ENCODE peak calls at places on chromosomes 13 and 19, in eight cellular contexts. One of them, this sample, is unnamed.

GRCh38 chr19:35268546-35269424 is at the start of gene USF2:
- DNase-seq in T-helper 2 cell: peak
- DNase-seq in amniotic epithelial cell: peak
- DNase-seq in myocyte: peak
- DNase-seq in left lung: peak
- DNase-seq in activated naive CD4-positive, alpha-beta T cell treated with anti-CD3 and anti-CD28 coated beads, Interleukin-2, amount 50 U/mL, for 16 hours: peak
- DNase-seq in stimulated activated naive B cell treated with anti-CD40 and anti-IgM and Interleukin-4, amounts not matched to agents 10 μg/mL and 1 μg/mL and 100 μg/mL, for 72 hours: peak
- DNase-seq in aorta: peak
- DNase-seq in this sample: peak

GRCh38 chr13:98326274-98326673 is 149.2 kb upstream of the RNF113B start:
- DNase-seq in activated naive CD4-positive, alpha-beta T cell treated with anti-CD3 and anti-CD28 coated beads, Interleukin-2, amount 50 U/mL, for 16 hours: no peak
- DNase-seq in left lung: no peak
- DNase-seq in amniotic epithelial cell: no peak
- DNase-seq in T-helper 2 cell: no peak
- DNase-seq in stimulated activated naive B cell treated with anti-CD40 and anti-IgM and Interleukin-4, amounts not matched to agents 10 μg/mL and 1 μg/mL and 100 μg/mL, for 72 hours: no peak
- DNase-seq in myocyte: no peak
- DNase-seq in aorta: no peak
- DNase-seq in this sample: no peak

GRCh38 chr13:21696865-21697448 is 26.1 kb downstream of the FGF9 start:
- DNase-seq in aorta: no peak
- DNase-seq in left lung: no peak
- DNase-seq in activated naive CD4-positive, alpha-beta T cell treated with anti-CD3 and anti-CD28 coated beads, Interleukin-2, amount 50 U/mL, for 16 hours: no peak
- DNase-seq in stimulated activated naive B cell treated with anti-CD40 and anti-IgM and Interleukin-4, amounts not matched to agents 10 μg/mL and 1 μg/mL and 100 μg/mL, for 72 hours: no peak
- DNase-seq in myocyte: no peak
- DNase-seq in amniotic epithelial cell: peak
- DNase-seq in T-helper 2 cell: no peak
- DNase-seq in this sample: no peak

GRCh38 chr19:11479470-11480080 is 1.3 kb downstream of the ELAVL3 start:
- DNase-seq in left lung: peak
- DNase-seq in activated naive CD4-positive, alpha-beta T cell treated with anti-CD3 and anti-CD28 coated beads, Interleukin-2, amount 50 U/mL, for 16 hours: no peak
- DNase-seq in T-helper 2 cell: no peak
- DNase-seq in myocyte: no peak
- DNase-seq in stimulated activated naive B cell treated with anti-CD40 and anti-IgM and Interleukin-4, amounts not matched to agents 10 μg/mL and 1 μg/mL and 100 μg/mL, for 72 hours: no peak
- DNase-seq in amniotic epithelial cell: no peak
- DNase-seq in aorta: no peak
- DNase-seq in this sample: no peak

GRCh38 chr19:46984077-46985010 is 35.3 kb upstream of the NPAS1 start:
- DNase-seq in amniotic epithelial cell: peak
- DNase-seq in stimulated activated naive B cell treated with anti-CD40 and anti-IgM and Interleukin-4, amounts not matched to agents 10 μg/mL and 1 μg/mL and 100 μg/mL, for 72 hours: no peak
- DNase-seq in aorta: no peak
- DNase-seq in activated naive CD4-positive, alpha-beta T cell treated with anti-CD3 and anti-CD28 coated beads, Interleukin-2, amount 50 U/mL, for 16 hours: no peak
- DNase-seq in myocyte: peak
- DNase-seq in left lung: no peak
- DNase-seq in T-helper 2 cell: no peak
- DNase-seq in this sample: peak

GRCh38 chr19:46602392-46603194 is 1.5 kb downstream of the CALM3 start:
- DNase-seq in left lung: no peak
- DNase-seq in activated naive CD4-positive, alpha-beta T cell treated with anti-CD3 and anti-CD28 coated beads, Interleukin-2, amount 50 U/mL, for 16 hours: peak
- DNase-seq in stimulated activated naive B cell treated with anti-CD40 and anti-IgM and Interleukin-4, amounts not matched to agents 10 μg/mL and 1 μg/mL and 100 μg/mL, for 72 hours: no peak
- DNase-seq in amniotic epithelial cell: peak
- DNase-seq in aorta: peak
- DNase-seq in T-helper 2 cell: peak
- DNase-seq in myocyte: no peak
- DNase-seq in this sample: no peak

GRCh38 chr13:46295531-46296464 is 84.1 kb downstream of the LRRC63 start:
- DNase-seq in T-helper 2 cell: peak
- DNase-seq in myocyte: peak
- DNase-seq in amniotic epithelial cell: peak
- DNase-seq in activated naive CD4-positive, alpha-beta T cell treated with anti-CD3 and anti-CD28 coated beads, Interleukin-2, amount 50 U/mL, for 16 hours: peak
- DNase-seq in stimulated activated naive B cell treated with anti-CD40 and anti-IgM and Interleukin-4, amounts not matched to agents 10 μg/mL and 1 μg/mL and 100 μg/mL, for 72 hours: peak
- DNase-seq in left lung: no peak
- DNase-seq in aorta: no peak
- DNase-seq in this sample: no peak

GRCh38 chr13:113970810-113971470 is 2.9 kb downstream of the C13orf46 start:
- DNase-seq in stimulated activated naive B cell treated with anti-CD40 and anti-IgM and Interleukin-4, amounts not matched to agents 10 μg/mL and 1 μg/mL and 100 μg/mL, for 72 hours: no peak
- DNase-seq in activated naive CD4-positive, alpha-beta T cell treated with anti-CD3 and anti-CD28 coated beads, Interleukin-2, amount 50 U/mL, for 16 hours: no peak
- DNase-seq in T-helper 2 cell: no peak
- DNase-seq in left lung: peak
- DNase-seq in myocyte: no peak
- DNase-seq in aorta: peak
- DNase-seq in amniotic epithelial cell: peak
- DNase-seq in this sample: peak

GRCh38 chr19:7860902-7861618 is 13.1 kb downstream of the PRR36 start:
- DNase-seq in left lung: peak
- DNase-seq in T-helper 2 cell: no peak
- DNase-seq in myocyte: no peak
- DNase-seq in aorta: no peak
- DNase-seq in amniotic epithelial cell: no peak
- DNase-seq in stimulated activated naive B cell treated with anti-CD40 and anti-IgM and Interleukin-4, amounts not matched to agents 10 μg/mL and 1 μg/mL and 100 μg/mL, for 72 hours: no peak
- DNase-seq in activated naive CD4-positive, alpha-beta T cell treated with anti-CD3 and anti-CD28 coated beads, Interleukin-2, amount 50 U/mL, for 16 hours: no peak
- DNase-seq in this sample: no peak

GRCh38 chr13:97212540-97213146 is 9.5 kb upstream of the MBNL2 start:
- DNase-seq in T-helper 2 cell: no peak
- DNase-seq in stimulated activated naive B cell treated with anti-CD40 and anti-IgM and Interleukin-4, amounts not matched to agents 10 μg/mL and 1 μg/mL and 100 μg/mL, for 72 hours: no peak
- DNase-seq in aorta: no peak
- DNase-seq in activated naive CD4-positive, alpha-beta T cell treated with anti-CD3 and anti-CD28 coated beads, Interleukin-2, amount 50 U/mL, for 16 hours: no peak
- DNase-seq in left lung: no peak
- DNase-seq in amniotic epithelial cell: peak
- DNase-seq in myocyte: peak
- DNase-seq in this sample: no peak

GRCh38 chr19:50155520-50156109 is 7.5 kb downstream of the IZUMO2 start:
- DNase-seq in aorta: no peak
- DNase-seq in stimulated activated naive B cell treated with anti-CD40 and anti-IgM and Interleukin-4, amounts not matched to agents 10 μg/mL and 1 μg/mL and 100 μg/mL, for 72 hours: no peak
- DNase-seq in myocyte: no peak
- DNase-seq in T-helper 2 cell: no peak
- DNase-seq in amniotic epithelial cell: no peak
- DNase-seq in activated naive CD4-positive, alpha-beta T cell treated with anti-CD3 and anti-CD28 coated beads, Interleukin-2, amount 50 U/mL, for 16 hours: no peak
- DNase-seq in left lung: no peak
- DNase-seq in this sample: no peak

GRCh38 chr19:13010038-13010991 is 15.0 kb downstream of the NFIX start:
- DNase-seq in left lung: peak
- DNase-seq in stimulated activated naive B cell treated with anti-CD40 and anti-IgM and Interleukin-4, amounts not matched to agents 10 μg/mL and 1 μg/mL and 100 μg/mL, for 72 hours: no peak
- DNase-seq in activated naive CD4-positive, alpha-beta T cell treated with anti-CD3 and anti-CD28 coated beads, Interleukin-2, amount 50 U/mL, for 16 hours: no peak
- DNase-seq in T-helper 2 cell: no peak
- DNase-seq in myocyte: no peak
- DNase-seq in amniotic epithelial cell: no peak
- DNase-seq in aorta: peak
- DNase-seq in this sample: peak

GRCh38 chr13:52599037-52599852 is 43.0 kb upstream of the HNRNPA1L2 start:
- DNase-seq in T-helper 2 cell: no peak
- DNase-seq in left lung: no peak
- DNase-seq in stimulated activated naive B cell treated with anti-CD40 and anti-IgM and Interleukin-4, amounts not matched to agents 10 μg/mL and 1 μg/mL and 100 μg/mL, for 72 hours: no peak
- DNase-seq in myocyte: peak
- DNase-seq in amniotic epithelial cell: peak
- DNase-seq in activated naive CD4-positive, alpha-beta T cell treated with anti-CD3 and anti-CD28 coated beads, Interleukin-2, amount 50 U/mL, for 16 hours: no peak
- DNase-seq in aorta: no peak
- DNase-seq in this sample: no peak

GRCh38 chr13:80157261-80157942 is 183.5 kb downstream of the SPRY2 start:
- DNase-seq in myocyte: no peak
- DNase-seq in T-helper 2 cell: no peak
- DNase-seq in amniotic epithelial cell: no peak
- DNase-seq in stimulated activated naive B cell treated with anti-CD40 and anti-IgM and Interleukin-4, amounts not matched to agents 10 μg/mL and 1 μg/mL and 100 μg/mL, for 72 hours: no peak
- DNase-seq in activated naive CD4-positive, alpha-beta T cell treated with anti-CD3 and anti-CD28 coated beads, Interleukin-2, amount 50 U/mL, for 16 hours: no peak
- DNase-seq in left lung: no peak
- DNase-seq in aorta: no peak
- DNase-seq in this sample: no peak

GRCh38 chr19:14528419-14529253 is 758 bp upstream of the TECR start:
- DNase-seq in myocyte: no peak
- DNase-seq in activated naive CD4-positive, alpha-beta T cell treated with anti-CD3 and anti-CD28 coated beads, Interleukin-2, amount 50 U/mL, for 16 hours: no peak
- DNase-seq in aorta: no peak
- DNase-seq in T-helper 2 cell: no peak
- DNase-seq in stimulated activated naive B cell treated with anti-CD40 and anti-IgM and Interleukin-4, amounts not matched to agents 10 μg/mL and 1 μg/mL and 100 μg/mL, for 72 hours: no peak
- DNase-seq in left lung: peak
- DNase-seq in amniotic epithelial cell: no peak
- DNase-seq in this sample: no peak

GRCh38 chr13:109494955-109495354 is 291.4 kb downstream of the IRS2 start:
- DNase-seq in activated naive CD4-positive, alpha-beta T cell treated with anti-CD3 and anti-CD28 coated beads, Interleukin-2, amount 50 U/mL, for 16 hours: no peak
- DNase-seq in T-helper 2 cell: no peak
- DNase-seq in myocyte: no peak
- DNase-seq in amniotic epithelial cell: peak
- DNase-seq in aorta: no peak
- DNase-seq in left lung: no peak
- DNase-seq in stimulated activated naive B cell treated with anti-CD40 and anti-IgM and Interleukin-4, amounts not matched to agents 10 μg/mL and 1 μg/mL and 100 μg/mL, for 72 hours: no peak
- DNase-seq in this sample: no peak

GRCh38 chr19:52492201-52492960 is 35.1 kb upstream of the ZNF808 start:
- DNase-seq in amniotic epithelial cell: no peak
- DNase-seq in activated naive CD4-positive, alpha-beta T cell treated with anti-CD3 and anti-CD28 coated beads, Interleukin-2, amount 50 U/mL, for 16 hours: no peak
- DNase-seq in T-helper 2 cell: peak
- DNase-seq in myocyte: no peak
- DNase-seq in left lung: peak
- DNase-seq in aorta: no peak
- DNase-seq in stimulated activated naive B cell treated with anti-CD40 and anti-IgM and Interleukin-4, amounts not matched to agents 10 μg/mL and 1 μg/mL and 100 μg/mL, for 72 hours: no peak
- DNase-seq in this sample: peak

GRCh38 chr13:110560606-110561334 is 752 bp downstream of the RAB20 start:
- DNase-seq in left lung: no peak
- DNase-seq in stimulated activated naive B cell treated with anti-CD40 and anti-IgM and Interleukin-4, amounts not matched to agents 10 μg/mL and 1 μg/mL and 100 μg/mL, for 72 hours: no peak
- DNase-seq in activated naive CD4-positive, alpha-beta T cell treated with anti-CD3 and anti-CD28 coated beads, Interleukin-2, amount 50 U/mL, for 16 hours: no peak
- DNase-seq in aorta: peak
- DNase-seq in amniotic epithelial cell: peak
- DNase-seq in T-helper 2 cell: no peak
- DNase-seq in myocyte: peak
- DNase-seq in this sample: no peak

GRCh38 chr13:113023217-113023597 is 54.2 kb downstream of the MCF2L start:
- DNase-seq in activated naive CD4-positive, alpha-beta T cell treated with anti-CD3 and anti-CD28 coated beads, Interleukin-2, amount 50 U/mL, for 16 hours: no peak
- DNase-seq in aorta: no peak
- DNase-seq in left lung: peak
- DNase-seq in amniotic epithelial cell: no peak
- DNase-seq in myocyte: no peak
- DNase-seq in stimulated activated naive B cell treated with anti-CD40 and anti-IgM and Interleukin-4, amounts not matched to agents 10 μg/mL and 1 μg/mL and 100 μg/mL, for 72 hours: no peak
- DNase-seq in T-helper 2 cell: no peak
- DNase-seq in this sample: no peak

This sample was measured in uterus.